ENCODE peak calls at places on chromosome 2, in nine cellular contexts. One of them, this sample, is unnamed.

GRCh38 chr2:226733189-226733858 is 66.3 kb downstream of the IRS1 start:
- DNase-seq in COR-L47: no peak
- DNase-seq in putamen: no peak
- DNase-seq in Peyer's patch: no peak
- DNase-seq in activated CD4-positive, alpha-beta T cell treated with anti-CD3 and anti-CD28 coated beads, Interleukin-2, amount 50 U/mL, for 48 hours: no peak
- DNase-seq in GM13976: no peak
- DNase-seq in Kasumi-1: no peak
- DNase-seq in frontal cortex: no peak
- DNase-seq in AG09319: no peak
- DNase-seq in this sample: no peak

GRCh38 chr2:39176997-39177396 is 56.1 kb upstream of the SOS1 start:
- DNase-seq in COR-L47: no peak
- DNase-seq in putamen: no peak
- DNase-seq in Peyer's patch: no peak
- DNase-seq in activated CD4-positive, alpha-beta T cell treated with anti-CD3 and anti-CD28 coated beads, Interleukin-2, amount 50 U/mL, for 48 hours: no peak
- DNase-seq in GM13976: no peak
- DNase-seq in Kasumi-1: no peak
- DNase-seq in frontal cortex: no peak
- DNase-seq in AG09319: no peak
- DNase-seq in this sample: no peak

GRCh38 chr2:70523996-70524965 is 29.3 kb downstream of the TGFA start:
- DNase-seq in COR-L47: no peak
- DNase-seq in putamen: no peak
- DNase-seq in Peyer's patch: peak
- DNase-seq in activated CD4-positive, alpha-beta T cell treated with anti-CD3 and anti-CD28 coated beads, Interleukin-2, amount 50 U/mL, for 48 hours: peak
- DNase-seq in GM13976: no peak
- DNase-seq in Kasumi-1: peak
- DNase-seq in frontal cortex: no peak
- DNase-seq in AG09319: peak
- DNase-seq in this sample: peak

GRCh38 chr2:53028259-53028658 is 739.3 kb upstream of the CHAC2 start:
- DNase-seq in COR-L47: no peak
- DNase-seq in putamen: no peak
- DNase-seq in Peyer's patch: no peak
- DNase-seq in activated CD4-positive, alpha-beta T cell treated with anti-CD3 and anti-CD28 coated beads, Interleukin-2, amount 50 U/mL, for 48 hours: no peak
- DNase-seq in GM13976: no peak
- DNase-seq in Kasumi-1: no peak
- DNase-seq in frontal cortex: no peak
- DNase-seq in AG09319: peak
- DNase-seq in this sample: no peak

GRCh38 chr2:110097506-110098220 is 18.0 kb downstream of the MALL start:
- DNase-seq in COR-L47: no peak
- DNase-seq in putamen: no peak
- DNase-seq in Peyer's patch: peak
- DNase-seq in activated CD4-positive, alpha-beta T cell treated with anti-CD3 and anti-CD28 coated beads, Interleukin-2, amount 50 U/mL, for 48 hours: no peak
- DNase-seq in GM13976: no peak
- DNase-seq in Kasumi-1: no peak
- DNase-seq in frontal cortex: no peak
- DNase-seq in AG09319: no peak
- DNase-seq in this sample: no peak

GRCh38 chr2:203811491-203812221 is 55.9 kb upstream of the CTLA4 start:
- DNase-seq in COR-L47: no peak
- DNase-seq in putamen: no peak
- DNase-seq in Peyer's patch: peak
- DNase-seq in activated CD4-positive, alpha-beta T cell treated with anti-CD3 and anti-CD28 coated beads, Interleukin-2, amount 50 U/mL, for 48 hours: peak
- DNase-seq in GM13976: no peak
- DNase-seq in Kasumi-1: peak
- DNase-seq in frontal cortex: no peak
- DNase-seq in AG09319: no peak
- DNase-seq in this sample: peak

GRCh38 chr2:238257786-238258700 is 18.2 kb upstream of the HES6 start:
- DNase-seq in COR-L47: no peak
- DNase-seq in putamen: no peak
- DNase-seq in Peyer's patch: no peak
- DNase-seq in activated CD4-positive, alpha-beta T cell treated with anti-CD3 and anti-CD28 coated beads, Interleukin-2, amount 50 U/mL, for 48 hours: no peak
- DNase-seq in GM13976: no peak
- DNase-seq in Kasumi-1: no peak
- DNase-seq in frontal cortex: no peak
- DNase-seq in AG09319: no peak
- DNase-seq in this sample: no peak

GRCh38 chr2:2222931-2223330 is 108.1 kb downstream of the MYT1L start:
- DNase-seq in COR-L47: no peak
- DNase-seq in putamen: no peak
- DNase-seq in Peyer's patch: no peak
- DNase-seq in activated CD4-positive, alpha-beta T cell treated with anti-CD3 and anti-CD28 coated beads, Interleukin-2, amount 50 U/mL, for 48 hours: no peak
- DNase-seq in GM13976: no peak
- DNase-seq in Kasumi-1: no peak
- DNase-seq in frontal cortex: no peak
- DNase-seq in AG09319: no peak
- DNase-seq in this sample: no peak

GRCh38 chr2:162184796-162185195 is 32.7 kb upstream of the GCG start:
- DNase-seq in COR-L47: no peak
- DNase-seq in putamen: no peak
- DNase-seq in Peyer's patch: no peak
- DNase-seq in activated CD4-positive, alpha-beta T cell treated with anti-CD3 and anti-CD28 coated beads, Interleukin-2, amount 50 U/mL, for 48 hours: no peak
- DNase-seq in GM13976: no peak
- DNase-seq in Kasumi-1: no peak
- DNase-seq in frontal cortex: no peak
- DNase-seq in AG09319: no peak
- DNase-seq in this sample: no peak